ENCODE peak calls at places on chromosomes 12 and 14, in ten cellular contexts. J, D, O, T, V, B, F, I, X and P are unnamed samples.

GRCh38 chr14:66959437-66960050 is 229.7 kb upstream of the GARIN2 start:
- DNase-seq in J (no peak), D (no peak), O (no peak), T (no peak), V (no peak), B (no peak), F (no peak), I (no peak), X (no peak), P (no peak)

GRCh38 chr12:57893460-57894353 is 47.2 kb upstream of the CTDSP2 start:
- DNase-seq in J (peak), D (peak), O (peak), T (no peak), V (no peak), B (peak), F (no peak), I (no peak), X (peak), P (peak)

GRCh38 chr14:51039285-51039684 is 55.6 kb downstream of the TRIM9 start:
- DNase-seq in J (no peak), D (no peak), O (no peak), T (no peak), V (no peak), B (no peak), F (no peak), I (no peak), X (no peak), P (no peak)

GRCh38 chr14:65958664-65959562 is 527.3 kb upstream of the CCDC196 start:
- DNase-seq in J (peak), D (no peak), O (no peak), T (no peak), V (no peak), B (peak), F (peak), I (no peak), X (peak), P (peak)

GRCh38 chr12:104886418-104887401 is 71.4 kb downstream of the SLC41A2 start:
- DNase-seq in J (peak), D (no peak), O (no peak), T (no peak), V (no peak), B (peak), F (no peak), I (no peak), X (no peak), P (no peak)

GRCh38 chr14:95058491-95058890 is 98.8 kb downstream of the DICER1 start:
- DNase-seq in J (no peak), D (no peak), O (no peak), T (no peak), V (no peak), B (no peak), F (no peak), I (no peak), X (no peak), P (no peak)

GRCh38 chr12:123889000-123889399 is 83.6 kb downstream of the CCDC92 start:
- DNase-seq in J (no peak), D (no peak), O (peak), T (no peak), V (no peak), B (no peak), F (no peak), I (no peak), X (no peak), P (no peak)

GRCh38 chr14:57317248-57317833 is 48.6 kb downstream of the AP5M1 start:
- DNase-seq in J (peak), D (peak), O (peak), T (peak), V (peak), B (peak), F (peak), I (peak), X (peak), P (peak)

GRCh38 chr12:510071-510825 is 50.5 kb downstream of the B4GALNT3 start:
- DNase-seq in J (no peak), D (peak), O (no peak), T (no peak), V (no peak), B (no peak), F (no peak), I (no peak), X (peak), P (peak)

GRCh38 chr14:71438684-71439083 is 493.5 kb upstream of the RGS6 start:
- DNase-seq in J (peak), D (no peak), O (no peak), T (no peak), V (no peak), B (peak), F (no peak), I (no peak), X (no peak), P (no peak)

GRCh38 chr12:110234197-110235154 is 46.6 kb upstream of the ATP2A2 start:
- DNase-seq in J (peak), D (no peak), O (no peak), T (no peak), V (no peak), B (no peak), F (no peak), I (no peak), X (no peak), P (no peak)

GRCh38 chr12:91355150-91356006 is 172.8 kb upstream of the DCN start:
- DNase-seq in J (peak), D (peak), O (peak), T (peak), V (no peak), B (peak), F (peak), I (peak), X (peak), P (peak)

GRCh38 chr12:30792648-30793499 is 38.1 kb upstream of the CAPRIN2 start:
- DNase-seq in J (peak), D (no peak), O (no peak), T (no peak), V (no peak), B (no peak), F (no peak), I (no peak), X (no peak), P (peak)

GRCh38 chr14:96136361-96136760 is 68.3 kb upstream of the BDKRB2 start:
- DNase-seq in J (peak), D (no peak), O (no peak), T (no peak), V (no peak), B (no peak), F (no peak), I (no peak), X (peak), P (peak)

GRCh38 chr14:20409226-20409625 is 4.1 kb downstream of the TEP1 start:
- DNase-seq in J (no peak), D (no peak), O (no peak), T (no peak), V (no peak), B (no peak), F (no peak), I (no peak), X (no peak), P (peak)

GRCh38 chr14:90409209-90409730 is 12.4 kb downstream of the CALM1 start:
- DNase-seq in J (peak), D (no peak), O (no peak), T (no peak), V (no peak), B (no peak), F (peak), I (no peak), X (no peak), P (peak)

GRCh38 chr12:78671295-78671694 is 193.3 kb upstream of the SYT1 start:
- DNase-seq in J (peak), D (no peak), O (no peak), T (no peak), V (no peak), B (no peak), F (peak), I (no peak), X (no peak), P (peak)

GRCh38 chr12:97701901-97702300 is 239.3 kb downstream of the RMST start:
- DNase-seq in J (no peak), D (no peak), O (no peak), T (no peak), V (no peak), B (no peak), F (no peak), I (no peak), X (no peak), P (no peak)

GRCh38 chr12:49868952-49869815 is 26.3 kb upstream of the BCDIN3D start:
- DNase-seq in J (peak), D (no peak), O (peak), T (no peak), V (no peak), B (peak), F (peak), I (no peak), X (peak), P (peak)

GRCh38 chr12:79127268-79127895 is 262.8 kb downstream of the SYT1 start:
- DNase-seq in J (peak), D (no peak), O (no peak), T (no peak), V (no peak), B (no peak), F (no peak), I (no peak), X (peak), P (peak)